ENCODE peak calls at places on chromosomes 6 and 20, in four cellular contexts. One of them, this sample, is unnamed.

GRCh38 chr6:33105916-33106871 is 30.4 kb downstream of the HLA-DPB1 start:
- DNase-seq in type B pancreatic cell: no peak
- DNase-seq in iris pigment epithelial cell: no peak
- DNase-seq in neuronal stem cell: no peak
- DNase-seq in this sample: no peak

GRCh38 chr20:25250508-25250907 is 2.6 kb downstream of the PYGB start:
- DNase-seq in type B pancreatic cell: no peak
- DNase-seq in iris pigment epithelial cell: peak
- DNase-seq in neuronal stem cell: no peak
- DNase-seq in this sample: no peak

GRCh38 chr6:32439708-32440214 is at the start of gene HLA-DRA:
- DNase-seq in iris pigment epithelial cell: peak
- DNase-seq in type B pancreatic cell: no peak
- DNase-seq in neuronal stem cell: peak
- DNase-seq in this sample: peak

GRCh38 chr6:116229287-116229913 is 24.5 kb downstream of the TSPYL4 start:
- DNase-seq in type B pancreatic cell: no peak
- DNase-seq in neuronal stem cell: peak
- DNase-seq in iris pigment epithelial cell: peak
- DNase-seq in this sample: no peak

GRCh38 chr6:24882835-24883555 is 52.8 kb downstream of the RIPOR2 start:
- DNase-seq in iris pigment epithelial cell: no peak
- DNase-seq in neuronal stem cell: no peak
- DNase-seq in type B pancreatic cell: no peak
- DNase-seq in this sample: no peak

GRCh38 chr20:22586645-22587310 is 2.4 kb upstream of the FOXA2 start:
- DNase-seq in type B pancreatic cell: no peak
- DNase-seq in neuronal stem cell: no peak
- DNase-seq in iris pigment epithelial cell: no peak
- DNase-seq in this sample: no peak

GRCh38 chr20:16821211-16822089 is 73.3 kb downstream of the OTOR start:
- DNase-seq in type B pancreatic cell: no peak
- DNase-seq in neuronal stem cell: peak
- DNase-seq in iris pigment epithelial cell: peak
- DNase-seq in this sample: peak

GRCh38 chr20:47125553-47126373 is 230.7 kb downstream of the ZMYND8 start:
- DNase-seq in type B pancreatic cell: no peak
- DNase-seq in neuronal stem cell: peak
- DNase-seq in iris pigment epithelial cell: peak
- DNase-seq in this sample: no peak

GRCh38 chr20:41654292-41654691 is 36.1 kb upstream of the CHD6 start:
- DNase-seq in neuronal stem cell: no peak
- DNase-seq in iris pigment epithelial cell: no peak
- DNase-seq in type B pancreatic cell: no peak
- DNase-seq in this sample: no peak

GRCh38 chr6:109743739-109744138 is 52.6 kb downstream of the FIG4 start:
- DNase-seq in iris pigment epithelial cell: peak
- DNase-seq in neuronal stem cell: no peak
- DNase-seq in type B pancreatic cell: no peak
- DNase-seq in this sample: no peak

GRCh38 chr6:44043479-44044153 is 83.6 kb downstream of the MRPL14 start:
- DNase-seq in type B pancreatic cell: no peak
- DNase-seq in neuronal stem cell: no peak
- DNase-seq in iris pigment epithelial cell: no peak
- DNase-seq in this sample: peak

GRCh38 chr6:112575309-112575834 is 228.2 kb downstream of the RFPL4B start:
- DNase-seq in iris pigment epithelial cell: peak
- DNase-seq in type B pancreatic cell: no peak
- DNase-seq in neuronal stem cell: no peak
- DNase-seq in this sample: no peak

GRCh38 chr6:105321207-105321606 is 81.7 kb downstream of the PREP start:
- DNase-seq in type B pancreatic cell: no peak
- DNase-seq in neuronal stem cell: no peak
- DNase-seq in iris pigment epithelial cell: no peak
- DNase-seq in this sample: no peak

GRCh38 chr20:46828471-46828870 is 66.2 kb upstream of the EYA2 start:
- DNase-seq in iris pigment epithelial cell: peak
- DNase-seq in type B pancreatic cell: no peak
- DNase-seq in neuronal stem cell: no peak
- DNase-seq in this sample: no peak

GRCh38 chr6:63347599-63347998 is 27.8 kb upstream of the LGSN start:
- DNase-seq in neuronal stem cell: no peak
- DNase-seq in type B pancreatic cell: no peak
- DNase-seq in iris pigment epithelial cell: peak
- DNase-seq in this sample: no peak

GRCh38 chr20:41349266-41349665 is 8.6 kb downstream of the LPIN3 start:
- DNase-seq in type B pancreatic cell: no peak
- DNase-seq in neuronal stem cell: no peak
- DNase-seq in iris pigment epithelial cell: no peak
- DNase-seq in this sample: no peak

GRCh38 chr6:11172501-11173337 is 59.7 kb downstream of the NEDD9 start:
- DNase-seq in type B pancreatic cell: peak
- DNase-seq in iris pigment epithelial cell: peak
- DNase-seq in neuronal stem cell: peak
- DNase-seq in this sample: peak

GRCh38 chr20:59576216-59576953 is 28.0 kb upstream of the PHACTR3 start:
- DNase-seq in type B pancreatic cell: no peak
- DNase-seq in iris pigment epithelial cell: no peak
- DNase-seq in neuronal stem cell: no peak
- DNase-seq in this sample: no peak

GRCh38 chr20:7113577-7114466 is 346.3 kb downstream of the BMP2 start:
- DNase-seq in type B pancreatic cell: no peak
- DNase-seq in iris pigment epithelial cell: peak
- DNase-seq in neuronal stem cell: peak
- DNase-seq in this sample: peak

GRCh38 chr20:20037960-20038359 is 14.3 kb downstream of the CRNKL1 start:
- DNase-seq in iris pigment epithelial cell: peak
- DNase-seq in neuronal stem cell: no peak
- DNase-seq in type B pancreatic cell: no peak
- DNase-seq in this sample: no peak

GRCh38 chr20:32040142-32040953 is 11.7 kb upstream of the HCK start:
- DNase-seq in neuronal stem cell: no peak
- DNase-seq in type B pancreatic cell: no peak
- DNase-seq in iris pigment epithelial cell: no peak
- DNase-seq in this sample: no peak

GRCh38 chr6:139308936-139309603 is 17.3 kb upstream of the TXLNB start:
- DNase-seq in iris pigment epithelial cell: peak
- DNase-seq in type B pancreatic cell: no peak
- DNase-seq in neuronal stem cell: no peak
- DNase-seq in this sample: no peak

GRCh38 chr6:32194388-32194787 is 1.9 kb upstream of the GPSM3 start:
- DNase-seq in type B pancreatic cell: no peak
- DNase-seq in iris pigment epithelial cell: no peak
- DNase-seq in neuronal stem cell: no peak
- DNase-seq in this sample: no peak

GRCh38 chr6:161301338-161301737 is 27.5 kb upstream of the AGPAT4 start:
- DNase-seq in type B pancreatic cell: no peak
- DNase-seq in iris pigment epithelial cell: peak
- DNase-seq in neuronal stem cell: no peak
- DNase-seq in this sample: no peak

GRCh38 chr6:38452816-38453215 is 186.9 kb downstream of the BTBD9 start:
- DNase-seq in type B pancreatic cell: no peak
- DNase-seq in neuronal stem cell: no peak
- DNase-seq in iris pigment epithelial cell: no peak
- DNase-seq in this sample: no peak

GRCh38 chr20:45962031-45962755 is 9.8 kb downstream of the ZNF335 start:
- DNase-seq in neuronal stem cell: no peak
- DNase-seq in iris pigment epithelial cell: no peak
- DNase-seq in type B pancreatic cell: no peak
- DNase-seq in this sample: no peak

GRCh38 chr20:58416057-58416456 is 27.0 kb downstream of the VAPB start:
- DNase-seq in neuronal stem cell: no peak
- DNase-seq in type B pancreatic cell: no peak
- DNase-seq in iris pigment epithelial cell: no peak
- DNase-seq in this sample: no peak

GRCh38 chr6:22322103-22322882 is 25.5 kb upstream of the PRL start:
- DNase-seq in type B pancreatic cell: no peak
- DNase-seq in iris pigment epithelial cell: no peak
- DNase-seq in neuronal stem cell: no peak
- DNase-seq in this sample: no peak

GRCh38 chr20:35465976-35466375 is 10.6 kb downstream of the CEP250 start:
- DNase-seq in type B pancreatic cell: no peak
- DNase-seq in neuronal stem cell: no peak
- DNase-seq in iris pigment epithelial cell: no peak
- DNase-seq in this sample: no peak

GRCh38 chr6:52420668-52421358 is 671 bp downstream of the EFHC1 start:
- DNase-seq in neuronal stem cell: peak
- DNase-seq in iris pigment epithelial cell: peak
- DNase-seq in type B pancreatic cell: no peak
- DNase-seq in this sample: peak

GRCh38 chr6:136609878-136610706 is 59.9 kb upstream of the MAP7 start:
- DNase-seq in type B pancreatic cell: no peak
- DNase-seq in iris pigment epithelial cell: peak
- DNase-seq in neuronal stem cell: no peak
- DNase-seq in this sample: no peak

This sample was measured in HAP-1.